ENCODE peak calls at places on chromosomes 16 and 17, in eight cellular contexts. One of them, this sample, is unnamed. For H3K36me3, the result is how much of the 10 kb centered on the place peaks cover.

GRCh38 chr16:48101069-48101674 is 54.6 kb downstream of the ABCC12 start:
- DNase-seq in stomach: no peak
- DNase-seq in HepG2: no peak
- DNase-seq in heart left ventricle: no peak
- DNase-seq in right lobe of liver: no peak
- DNase-seq in HCT116: no peak
- DNase-seq in tibial nerve: no peak
- DNase-seq in transverse colon: no peak
- DNase-seq in this sample: no peak

GRCh38 chr17:12445331-12445730 is 220.4 kb upstream of the MYOCD start:
- DNase-seq in stomach: no peak
- DNase-seq in HepG2: no peak
- DNase-seq in heart left ventricle: no peak
- DNase-seq in right lobe of liver: no peak
- DNase-seq in HCT116: no peak
- DNase-seq in tibial nerve: no peak
- DNase-seq in transverse colon: no peak
- DNase-seq in this sample: no peak

GRCh38 chr17:60902399-60902798 is 224.7 kb downstream of the BCAS3 start:
- DNase-seq in stomach: no peak
- DNase-seq in HepG2: no peak
- DNase-seq in heart left ventricle: no peak
- DNase-seq in right lobe of liver: no peak
- DNase-seq in HCT116: no peak
- DNase-seq in tibial nerve: no peak
- DNase-seq in transverse colon: no peak
- DNase-seq in this sample: no peak

GRCh38 chr17:55264640-55265298 is at the start of gene HLF:
- DNase-seq in stomach: peak
- DNase-seq in HepG2: peak
- DNase-seq in heart left ventricle: peak
- DNase-seq in right lobe of liver: peak
- DNase-seq in HCT116: peak
- DNase-seq in tibial nerve: peak
- DNase-seq in transverse colon: peak
- DNase-seq in this sample: peak

GRCh38 chr16:90018297-90019200 is 707 bp downstream of the DBNDD1 start:
- DNase-seq in stomach: peak
- DNase-seq in HepG2: no peak
- DNase-seq in heart left ventricle: peak
- DNase-seq in right lobe of liver: no peak
- DNase-seq in HCT116: no peak
- DNase-seq in tibial nerve: no peak
- DNase-seq in transverse colon: peak
- DNase-seq in this sample: no peak

GRCh38 chr16:61937646-61938045 is 98.6 kb downstream of the CDH8 start:
- DNase-seq in stomach: no peak
- DNase-seq in HepG2: no peak
- DNase-seq in heart left ventricle: no peak
- DNase-seq in right lobe of liver: no peak
- DNase-seq in HCT116: no peak
- DNase-seq in tibial nerve: no peak
- DNase-seq in transverse colon: no peak
- DNase-seq in this sample: no peak

GRCh38 chr16:66948034-66948821 is 12.8 kb upstream of the CES3 start:
- DNase-seq in stomach: peak
- DNase-seq in HepG2: no peak
- DNase-seq in heart left ventricle: peak
- DNase-seq in right lobe of liver: peak
- DNase-seq in HCT116: no peak
- DNase-seq in tibial nerve: no peak
- DNase-seq in transverse colon: peak
- DNase-seq in this sample: no peak

GRCh38 chr16:22670551-22670970 is 143.4 kb upstream of the HS3ST2 start:
- DNase-seq in stomach: no peak
- DNase-seq in HepG2: peak
- DNase-seq in heart left ventricle: no peak
- DNase-seq in right lobe of liver: no peak
- DNase-seq in HCT116: peak
- DNase-seq in tibial nerve: no peak
- DNase-seq in transverse colon: no peak
- DNase-seq in this sample: no peak

GRCh38 chr17:163514-164103 is 17.8 kb downstream of the DOC2B start:
- DNase-seq in stomach: no peak
- DNase-seq in HepG2: peak
- DNase-seq in heart left ventricle: no peak
- DNase-seq in right lobe of liver: no peak
- DNase-seq in HCT116: no peak
- DNase-seq in tibial nerve: no peak
- DNase-seq in transverse colon: no peak
- DNase-seq in this sample: no peak

GRCh38 chr17:39738568-39738901 is 797 bp downstream of the GRB7 start:
- DNase-seq in stomach: peak
- DNase-seq in HepG2: peak
- DNase-seq in heart left ventricle: no peak
- DNase-seq in right lobe of liver: no peak
- DNase-seq in HCT116: no peak
- DNase-seq in tibial nerve: no peak
- DNase-seq in transverse colon: peak
- DNase-seq in this sample: no peak

GRCh38 chr16:87226926-87227650 is 90.1 kb downstream of the C16orf95 start:
- DNase-seq in stomach: no peak
- DNase-seq in HepG2: no peak
- DNase-seq in heart left ventricle: no peak
- DNase-seq in right lobe of liver: no peak
- DNase-seq in HCT116: no peak
- DNase-seq in tibial nerve: no peak
- DNase-seq in transverse colon: no peak
- DNase-seq in this sample: peak

GRCh38 chr16:28473714-28474265 is 1.7 kb upstream of the NPIPB7 start:
- DNase-seq in stomach: no peak
- DNase-seq in HepG2: no peak
- DNase-seq in heart left ventricle: no peak
- DNase-seq in right lobe of liver: no peak
- DNase-seq in HCT116: no peak
- DNase-seq in tibial nerve: no peak
- DNase-seq in transverse colon: peak
- DNase-seq in this sample: no peak

GRCh38 chr17:55286681-55287589 is 22.2 kb downstream of the HLF start:
- DNase-seq in stomach: peak
- DNase-seq in HepG2: peak
- DNase-seq in heart left ventricle: no peak
- DNase-seq in right lobe of liver: peak
- DNase-seq in HCT116: peak
- DNase-seq in tibial nerve: no peak
- DNase-seq in transverse colon: peak
- DNase-seq in this sample: no peak

GRCh38 chr16:63169100-63169499 is 1132.9 kb upstream of the CDH8 start:
- DNase-seq in stomach: no peak
- DNase-seq in HepG2: no peak
- DNase-seq in heart left ventricle: no peak
- DNase-seq in right lobe of liver: no peak
- DNase-seq in HCT116: no peak
- DNase-seq in tibial nerve: no peak
- DNase-seq in transverse colon: no peak
- DNase-seq in this sample: no peak

GRCh38 chr17:50371526-50371925 is 1.5 kb downstream of the MRPL27 start:
- DNase-seq in stomach: no peak
- DNase-seq in HepG2: no peak
- DNase-seq in heart left ventricle: no peak
- DNase-seq in right lobe of liver: peak
- DNase-seq in HCT116: no peak
- DNase-seq in tibial nerve: no peak
- DNase-seq in transverse colon: no peak
- DNase-seq in this sample: no peak

GRCh38 chr17:75456417-75457046 is at the start of gene TMEM94:
- DNase-seq in stomach: peak
- DNase-seq in HepG2: peak
- DNase-seq in heart left ventricle: peak
- DNase-seq in right lobe of liver: peak
- DNase-seq in HCT116: peak
- DNase-seq in tibial nerve: peak
- DNase-seq in transverse colon: peak
- DNase-seq in this sample: peak

GRCh38 chr16:72787130-72787518 is 260.8 kb downstream of the ZFHX3 start:
- DNase-seq in stomach: no peak
- DNase-seq in HepG2: no peak
- DNase-seq in heart left ventricle: no peak
- DNase-seq in right lobe of liver: no peak
- DNase-seq in HCT116: no peak
- DNase-seq in tibial nerve: no peak
- DNase-seq in transverse colon: no peak
- DNase-seq in this sample: no peak

GRCh38 chr16:79871906-79872305 is 271.4 kb upstream of the MAF start:
- DNase-seq in stomach: no peak
- DNase-seq in HepG2: no peak
- DNase-seq in heart left ventricle: no peak
- DNase-seq in right lobe of liver: no peak
- DNase-seq in HCT116: no peak
- DNase-seq in tibial nerve: no peak
- DNase-seq in transverse colon: no peak
- DNase-seq in this sample: no peak

GRCh38 chr16:59593256-59593655 is 859.1 kb upstream of the GOT2 start:
- DNase-seq in stomach: no peak
- DNase-seq in HepG2: no peak
- DNase-seq in heart left ventricle: no peak
- DNase-seq in right lobe of liver: no peak
- DNase-seq in HCT116: no peak
- DNase-seq in tibial nerve: no peak
- DNase-seq in transverse colon: no peak
- DNase-seq in this sample: no peak

DNA sequence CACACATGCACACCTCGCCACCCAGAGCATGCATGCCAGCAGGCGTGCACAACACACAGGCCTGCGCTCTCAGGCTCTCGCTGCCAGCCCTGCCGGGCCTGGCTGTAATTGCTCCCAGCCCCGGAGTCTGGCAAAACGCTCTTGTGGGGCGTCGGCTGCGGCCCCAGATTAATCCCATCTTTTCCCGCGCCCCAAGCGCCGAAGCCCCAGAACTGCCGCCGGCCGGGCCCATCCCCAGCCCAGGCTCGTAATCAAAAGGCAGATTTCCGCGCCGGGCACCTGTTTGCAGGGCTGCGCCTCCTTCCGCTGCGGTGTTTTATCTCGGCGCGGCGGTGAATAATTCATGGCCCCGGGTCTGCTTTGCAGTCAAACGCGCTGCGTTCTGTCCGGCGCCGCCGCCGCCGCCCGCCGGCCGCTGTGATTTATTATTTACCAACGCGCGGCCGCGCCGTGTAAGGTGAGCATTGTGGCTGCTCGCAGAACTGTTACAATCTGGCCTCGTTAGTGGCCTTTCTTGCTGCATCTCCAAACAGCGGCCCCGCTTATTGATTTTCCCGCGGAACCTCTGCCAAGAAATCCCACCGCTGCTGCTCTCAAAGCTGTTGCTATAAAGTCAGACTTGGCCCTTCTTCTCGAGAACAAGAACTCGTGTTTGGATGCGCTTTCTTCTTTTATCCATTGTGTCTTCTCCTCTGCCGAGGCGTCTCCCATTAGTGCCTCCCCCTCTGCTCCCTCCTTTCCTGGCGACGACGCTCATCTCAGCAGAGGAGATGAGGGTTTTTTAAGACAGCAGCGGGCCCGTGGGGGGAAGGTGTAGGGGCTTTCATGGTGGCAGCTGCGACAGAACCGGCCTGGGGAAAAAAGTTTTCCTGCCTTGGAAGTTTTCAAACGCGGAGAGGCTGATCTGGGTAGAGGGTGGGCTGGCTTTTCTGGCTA is 126.2 kb downstream of the IRX5 start:
- DNase-seq in stomach: no peak
- DNase-seq in HepG2: no peak
- DNase-seq in heart left ventricle: no peak
- DNase-seq in right lobe of liver: no peak
- DNase-seq in HCT116: no peak
- DNase-seq in tibial nerve: no peak
- DNase-seq in transverse colon: no peak
- DNase-seq in this sample: no peak
- H3K4me3 ChIP-seq in stomach: peak
- H3K4me3 ChIP-seq in HepG2: no peak
- H3K4me3 ChIP-seq in heart left ventricle: peak
- H3K4me3 ChIP-seq in right lobe of liver: peak
- H3K4me3 ChIP-seq in HCT116: no peak
- H3K4me3 ChIP-seq in tibial nerve: no peak
- H3K4me3 ChIP-seq in transverse colon: no peak
- H3K4me3 ChIP-seq in this sample: no peak

GRCh38 chr16:4356820-4357219 is 5.7 kb upstream of the PAM16 start:
- DNase-seq in stomach: no peak
- DNase-seq in HepG2: no peak
- DNase-seq in heart left ventricle: no peak
- DNase-seq in right lobe of liver: no peak
- DNase-seq in HCT116: no peak
- DNase-seq in tibial nerve: no peak
- DNase-seq in transverse colon: no peak
- DNase-seq in this sample: no peak
- H3K36me3 ChIP-seq in stomach: under half
- H3K36me3 ChIP-seq in HepG2: under half
- H3K36me3 ChIP-seq in heart left ventricle: under half
- H3K36me3 ChIP-seq in right lobe of liver: under half
- H3K36me3 ChIP-seq in HCT116: under half
- H3K36me3 ChIP-seq in tibial nerve: half or more
- H3K36me3 ChIP-seq in transverse colon: under half
- H3K36me3 ChIP-seq in this sample: under half

DNA sequence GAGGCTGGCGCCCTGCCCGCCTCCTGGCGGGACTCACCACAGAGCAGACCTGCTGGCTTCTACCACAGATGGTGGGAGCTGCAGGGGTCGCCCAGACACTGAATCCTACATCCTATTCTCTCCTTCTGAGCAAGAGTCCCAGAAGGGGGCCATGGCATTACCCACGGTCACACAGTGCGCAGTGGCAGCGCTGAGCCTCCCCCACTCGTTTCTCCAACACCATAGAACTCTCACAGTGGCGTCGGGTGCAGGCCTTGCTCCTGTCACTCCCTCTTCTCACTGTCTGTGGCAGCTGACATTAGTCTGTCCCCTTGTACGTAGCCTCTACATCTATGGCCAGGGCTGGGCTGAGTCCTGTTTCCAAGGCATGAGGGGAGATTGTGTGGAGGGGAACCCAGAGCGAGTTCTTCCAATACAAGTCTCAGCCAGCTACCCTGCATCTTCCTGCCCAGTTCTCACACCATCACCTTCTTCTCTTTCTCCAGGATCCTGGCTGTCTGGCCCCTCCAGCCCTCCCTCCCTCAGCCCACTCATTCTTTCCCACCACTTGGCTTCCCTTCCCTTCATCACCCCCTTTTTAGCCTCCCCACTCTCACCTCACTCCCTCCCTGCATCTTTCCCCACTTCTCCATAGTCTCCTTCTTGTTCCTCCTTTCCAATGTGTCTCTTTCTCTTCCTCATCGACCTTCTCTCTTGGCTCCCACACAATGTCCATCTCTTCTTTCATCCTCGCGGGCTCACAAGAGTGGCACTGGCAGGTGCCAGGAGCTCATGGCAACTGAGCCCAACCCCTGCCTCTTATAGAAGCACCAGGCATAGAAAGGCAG is 5.9 kb downstream of the UBTF start:
- DNase-seq in stomach: no peak
- DNase-seq in HepG2: no peak
- DNase-seq in heart left ventricle: no peak
- DNase-seq in right lobe of liver: no peak
- DNase-seq in HCT116: no peak
- DNase-seq in tibial nerve: no peak
- DNase-seq in transverse colon: no peak
- DNase-seq in this sample: no peak
- TF ChIP-seq POLR2A in stomach: no peak
- TF ChIP-seq POLR2A in HepG2: peak
- TF ChIP-seq POLR2A in heart left ventricle: no peak
- TF ChIP-seq POLR2A in right lobe of liver: no peak
- TF ChIP-seq POLR2A in HCT116: no peak
- TF ChIP-seq POLR2A in tibial nerve: no peak
- TF ChIP-seq POLR2A in transverse colon: no peak
- TF ChIP-seq POLR2A in this sample: no peak

GRCh38 chr17:36592316-36592710 is 634 bp downstream of the DHRS11 start:
- DNase-seq in stomach: no peak
- DNase-seq in HepG2: no peak
- DNase-seq in heart left ventricle: no peak
- DNase-seq in right lobe of liver: no peak
- DNase-seq in HCT116: no peak
- DNase-seq in tibial nerve: no peak
- DNase-seq in transverse colon: peak
- DNase-seq in this sample: no peak
- H3K4me3 ChIP-seq in stomach: peak
- H3K4me3 ChIP-seq in HepG2: peak
- H3K4me3 ChIP-seq in heart left ventricle: peak
- H3K4me3 ChIP-seq in right lobe of liver: peak
- H3K4me3 ChIP-seq in HCT116: peak
- H3K4me3 ChIP-seq in tibial nerve: peak
- H3K4me3 ChIP-seq in transverse colon: peak
- H3K4me3 ChIP-seq in this sample: no peak

This sample was measured in adrenal gland.